ENCODE peak calls at places on chromosomes 13 and 19, in nine cellular contexts. J, Q, Y, Z, U, V, R, H and B are unnamed samples.

GRCh38 chr13:34165158-34165557 is 347.2 kb downstream of the RFC3 start:
- DNase-seq in J (no peak), Q (no peak), Y (no peak), Z (no peak), U (no peak), V (no peak), R (no peak), H (no peak), B (no peak)

GRCh38 chr13:37695200-37695599 is 96.6 kb upstream of the POSTN start:
- DNase-seq in J (no peak), Q (no peak), Y (no peak), Z (no peak), U (no peak), V (no peak), R (no peak), H (no peak), B (no peak)

GRCh38 chr13:27295096-27295495 is 24.5 kb downstream of the RASL11A start:
- DNase-seq in J (no peak), Q (no peak), Y (no peak), Z (no peak), U (no peak), V (no peak), R (no peak), H (no peak), B (no peak)

GRCh38 chr19:4713384-4713951 is 10.2 kb downstream of the DPP9 start:
- DNase-seq in J (no peak), Q (no peak), Y (no peak), Z (peak), U (peak), V (peak), R (peak), H (peak), B (peak)

GRCh38 chr13:91347996-91348905 is 764 bp downstream of the MIR17HG start:
- DNase-seq in J (peak), Q (peak), Y (peak), Z (no peak), U (peak), V (peak), R (no peak), H (no peak), B (peak)

GRCh38 chr19:7366701-7367420 is 18.1 kb downstream of the ARHGEF18 start:
- DNase-seq in J (no peak), Q (no peak), Y (peak), Z (no peak), U (no peak), V (no peak), R (peak), H (no peak), B (no peak)

GRCh38 chr19:53546766-53547541 is 9.0 kb downstream of the ZNF331 start:
- DNase-seq in J (no peak), Q (no peak), Y (no peak), Z (no peak), U (no peak), V (no peak), R (no peak), H (no peak), B (no peak)

GRCh38 chr13:24734951-24735350 is 29.0 kb upstream of the RNF17 start:
- DNase-seq in J (no peak), Q (no peak), Y (no peak), Z (no peak), U (no peak), V (no peak), R (no peak), H (no peak), B (no peak)

GRCh38 chr13:59790626-59791025 is 373.1 kb downstream of the DIAPH3 start:
- DNase-seq in J (no peak), Q (no peak), Y (no peak), Z (no peak), U (no peak), V (no peak), R (peak), H (no peak), B (no peak)

GRCh38 chr13:110737555-110737954 is 24.1 kb downstream of the ING1 start:
- DNase-seq in J (no peak), Q (no peak), Y (no peak), Z (no peak), U (no peak), V (no peak), R (no peak), H (no peak), B (no peak)

GRCh38 chr13:21039097-21039800 is 22.1 kb downstream of the LATS2 start:
- DNase-seq in J (no peak), Q (no peak), Y (no peak), Z (no peak), U (no peak), V (peak), R (no peak), H (no peak), B (no peak)

GRCh38 chr13:75724742-75725504 is 88.8 kb downstream of the LMO7 start:
- DNase-seq in J (no peak), Q (no peak), Y (no peak), Z (no peak), U (no peak), V (no peak), R (no peak), H (no peak), B (no peak)

GRCh38 chr19:44740351-44740824 is 8.1 kb upstream of the BCL3 start:
- DNase-seq in J (no peak), Q (no peak), Y (peak), Z (no peak), U (no peak), V (no peak), R (no peak), H (no peak), B (no peak)

GRCh38 chr13:93549326-93549855 is 322.8 kb downstream of the GPC6 start:
- DNase-seq in J (no peak), Q (no peak), Y (no peak), Z (no peak), U (no peak), V (no peak), R (no peak), H (no peak), B (no peak)

GRCh38 chr13:48730971-48731658 is 77.4 kb downstream of the CYSLTR2 start:
- DNase-seq in J (no peak), Q (peak), Y (no peak), Z (no peak), U (no peak), V (no peak), R (peak), H (no peak), B (no peak)

GRCh38 chr19:1986357-1987162 is 29.0 kb downstream of the BTBD2 start:
- DNase-seq in J (no peak), Q (no peak), Y (no peak), Z (no peak), U (no peak), V (no peak), R (no peak), H (no peak), B (no peak)
- TF ChIP-seq CTCF in J (no peak), Q (no peak), Y (no peak), Z (no peak), U (no peak), V (no peak), R (no peak), H (no peak), B (no peak)

DNA sequence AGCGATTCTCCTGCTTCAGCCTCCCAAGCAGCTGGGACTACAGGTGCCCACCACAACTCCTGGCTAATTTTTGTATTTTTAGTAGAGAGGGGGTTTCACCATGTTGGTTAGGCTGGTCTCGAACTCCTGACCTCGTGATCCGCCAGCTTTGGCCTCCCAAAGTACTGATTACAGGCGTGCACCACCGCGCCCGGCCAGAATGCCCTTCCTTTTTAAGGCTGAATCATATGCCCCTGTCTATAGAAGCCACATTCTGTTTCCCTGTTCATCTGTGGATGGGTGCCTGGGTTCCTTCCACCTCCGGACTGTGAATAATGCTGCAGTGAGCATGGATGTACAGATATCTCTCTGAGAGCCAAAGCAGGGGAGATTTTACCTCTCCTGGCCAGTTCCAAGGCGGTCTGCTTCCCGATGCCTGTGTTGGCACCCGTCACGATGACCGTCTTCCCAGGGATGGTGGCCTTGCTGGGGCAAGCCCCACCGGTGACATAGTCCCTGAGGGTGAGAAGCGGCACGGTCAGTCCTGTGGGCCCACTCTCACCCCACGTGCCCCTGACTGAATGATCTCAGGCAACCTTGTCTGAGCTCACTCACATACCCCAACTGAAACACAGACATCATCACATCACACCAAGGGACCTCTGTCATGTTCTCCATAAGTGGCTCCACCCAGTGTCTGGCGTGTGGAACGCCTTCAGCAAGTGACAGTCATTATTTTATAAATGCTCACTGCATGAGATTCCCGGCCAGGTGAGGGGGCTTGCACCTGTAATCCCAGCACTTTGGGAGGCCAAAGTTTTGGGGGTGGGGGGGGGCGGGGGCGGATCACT is 4.0 kb downstream of the RDH13 start:
- DNase-seq in J (no peak), Q (no peak), Y (no peak), Z (no peak), U (no peak), V (no peak), R (no peak), H (no peak), B (no peak)
- TF ChIP-seq CTCF in J (no peak), Q (no peak), Y (peak), Z (no peak), U (no peak), V (no peak), R (no peak), H (no peak), B (no peak)

DNA sequence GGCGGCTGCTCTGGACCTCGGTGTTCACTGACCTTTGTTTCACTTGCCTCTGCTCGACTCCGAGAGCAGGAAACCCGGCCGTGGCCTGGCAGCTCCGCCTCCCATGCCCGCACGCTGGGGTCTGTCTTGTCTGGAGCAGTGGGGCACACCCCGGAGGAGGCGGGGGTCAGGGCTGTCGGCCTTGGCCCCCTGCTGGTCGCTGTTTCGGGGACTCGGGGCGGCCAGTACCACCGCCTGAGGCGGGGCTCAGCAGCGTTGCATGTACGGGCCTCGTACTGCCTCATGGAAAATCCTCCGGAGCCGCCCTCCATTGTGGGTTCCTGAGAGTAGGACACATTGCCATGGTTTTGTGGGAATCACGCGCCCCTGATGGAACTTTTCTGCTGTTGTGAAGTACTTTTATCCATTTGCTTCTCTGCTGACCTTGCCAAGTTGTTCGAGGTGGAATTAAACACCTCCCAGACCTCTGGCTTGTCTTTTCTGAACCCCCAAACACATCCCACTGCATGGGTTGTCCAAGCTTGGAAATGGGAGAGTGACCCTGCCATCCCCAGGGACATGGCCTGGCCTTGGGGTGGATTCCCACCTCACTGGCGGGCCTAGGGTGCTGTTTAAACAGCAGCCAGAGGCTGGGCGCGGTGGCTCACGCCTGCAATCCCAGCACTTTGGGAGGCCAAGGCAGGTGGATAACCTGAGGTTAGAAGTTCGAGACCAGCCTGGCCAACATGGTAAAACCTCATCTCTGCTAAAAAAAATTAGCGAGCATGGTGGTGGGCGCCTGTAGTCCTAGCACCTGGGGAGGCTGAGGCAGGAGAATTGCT is 5.5 kb upstream of the NDUFS7 start:
- DNase-seq in J (no peak), Q (no peak), Y (no peak), Z (no peak), U (no peak), V (no peak), R (no peak), H (no peak), B (no peak)
- TF ChIP-seq CTCF in J (no peak), Q (no peak), Y (peak), Z (no peak), U (no peak), V (peak), R (no peak), H (no peak), B (no peak)

GRCh38 chr13:45821861-45822260 is 29.7 kb downstream of the SIAH3 start:
- DNase-seq in J (no peak), Q (no peak), Y (no peak), Z (no peak), U (no peak), V (no peak), R (no peak), H (no peak), B (no peak)
- TF ChIP-seq CTCF in J (no peak), Q (no peak), Y (no peak), Z (no peak), U (no peak), V (no peak), R (no peak), H (no peak), B (no peak)

DNA sequence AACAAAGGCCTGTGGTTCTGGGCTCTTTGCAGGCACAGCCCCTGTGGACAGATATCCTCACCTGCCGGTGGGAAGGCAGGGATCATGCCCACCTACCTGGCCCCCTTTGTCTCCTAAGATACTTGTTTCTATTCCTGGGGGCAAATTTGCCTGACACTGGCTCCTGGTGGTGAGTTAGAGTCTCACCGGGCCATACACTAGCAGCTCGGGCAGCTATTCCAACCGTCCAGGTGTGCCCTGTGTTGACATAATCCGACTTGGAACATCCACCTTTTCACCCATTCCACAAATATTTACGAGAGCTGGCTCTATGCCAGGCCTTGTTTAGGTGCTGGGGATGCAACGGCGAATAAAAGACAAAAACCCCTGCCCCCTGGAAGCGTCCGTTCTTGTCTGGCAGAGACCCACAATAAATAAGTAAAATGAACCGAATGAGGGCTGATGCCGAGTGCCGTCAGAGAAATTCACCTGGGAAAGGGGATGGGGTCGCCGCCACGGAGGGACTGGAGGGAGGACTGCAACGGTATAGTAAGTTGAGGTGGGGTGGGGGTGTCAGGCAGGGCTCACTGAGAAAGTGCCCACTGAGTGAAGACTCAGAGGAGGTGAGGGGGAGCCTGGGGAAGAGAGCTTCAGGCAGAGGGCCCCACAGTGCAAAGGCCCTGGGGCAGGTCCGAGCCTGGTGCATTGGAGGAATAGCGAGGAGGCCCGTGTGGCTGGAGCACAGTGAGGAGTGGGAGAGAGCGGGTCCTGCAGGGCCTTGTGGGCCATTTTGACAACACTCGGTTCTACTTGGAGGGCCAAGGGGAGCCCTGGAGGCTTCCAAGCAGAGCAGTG is 43.2 kb upstream of the RANBP3 start:
- DNase-seq in J (no peak), Q (no peak), Y (no peak), Z (no peak), U (peak), V (no peak), R (no peak), H (no peak), B (peak)
- TF ChIP-seq CTCF in J (no peak), Q (no peak), Y (no peak), Z (no peak), U (no peak), V (no peak), R (no peak), H (no peak), B (no peak)

GRCh38 chr13:64531400-64531799 is 2698.7 kb downstream of the PCDH9 start:
- DNase-seq in J (no peak), Q (no peak), Y (no peak), Z (no peak), U (no peak), V (no peak), R (no peak), H (no peak), B (no peak)

GRCh38 chr13:64527561-64527960 is 2702.6 kb downstream of the PCDH9 start:
- DNase-seq in J (no peak), Q (no peak), Y (no peak), Z (no peak), U (no peak), V (no peak), R (no peak), H (no peak), B (no peak)

GRCh38 chr13:64525687-64526086 is 2704.4 kb downstream of the PCDH9 start:
- DNase-seq in J (no peak), Q (no peak), Y (no peak), Z (no peak), U (no peak), V (no peak), R (no peak), H (no peak), B (no peak)

GRCh38 chr13:64534302-64534701 is 2695.8 kb downstream of the PCDH9 start:
- DNase-seq in J (no peak), Q (no peak), Y (no peak), Z (no peak), U (no peak), V (no peak), R (no peak), H (no peak), B (no peak)

DNA sequence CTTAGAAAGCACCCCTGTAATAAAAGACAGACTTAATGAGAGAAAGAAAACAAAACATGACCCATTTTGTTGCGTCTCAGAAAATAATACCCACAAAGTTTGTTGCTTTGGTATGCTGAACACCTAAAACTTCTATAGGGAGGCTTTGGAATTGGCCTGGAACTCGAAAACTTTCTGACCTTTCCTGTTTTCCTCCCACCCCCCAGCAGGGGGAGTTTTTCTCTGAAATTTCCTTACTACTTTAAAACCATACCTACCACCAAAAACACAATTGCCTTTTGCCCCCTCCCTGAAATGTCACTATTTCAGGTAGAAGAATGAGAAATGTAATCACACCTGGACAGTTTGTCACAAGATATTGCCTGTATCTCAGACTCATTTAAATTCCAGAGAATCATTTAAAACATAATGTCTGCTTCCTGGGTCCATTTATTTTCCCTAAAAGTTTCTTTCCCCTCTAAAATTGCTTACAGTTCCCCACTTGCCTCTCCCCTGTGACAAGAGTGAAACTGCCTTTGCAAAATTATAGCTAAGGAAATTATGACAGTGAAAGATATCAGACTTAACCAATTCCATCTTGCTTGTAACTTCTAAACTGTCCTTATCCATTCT is 2700.2 kb downstream of the PCDH9 start:
- DNase-seq in J (no peak), Q (peak), Y (peak), Z (no peak), U (no peak), V (no peak), R (no peak), H (no peak), B (no peak)
- TF ChIP-seq CTCF in J (peak), Q (peak), Y (peak), Z (no peak), U (peak), V (peak), R (peak), H (peak), B (no peak)

GRCh38 chr13:50376895-50377575 is 361.8 kb downstream of the KCNRG start:
- DNase-seq in J (no peak), Q (peak), Y (no peak), Z (peak), U (no peak), V (no peak), R (no peak), H (no peak), B (peak)
- TF ChIP-seq CTCF in J (no peak), Q (no peak), Y (peak), Z (no peak), U (no peak), V (no peak), R (no peak), H (no peak), B (no peak)

DNA sequence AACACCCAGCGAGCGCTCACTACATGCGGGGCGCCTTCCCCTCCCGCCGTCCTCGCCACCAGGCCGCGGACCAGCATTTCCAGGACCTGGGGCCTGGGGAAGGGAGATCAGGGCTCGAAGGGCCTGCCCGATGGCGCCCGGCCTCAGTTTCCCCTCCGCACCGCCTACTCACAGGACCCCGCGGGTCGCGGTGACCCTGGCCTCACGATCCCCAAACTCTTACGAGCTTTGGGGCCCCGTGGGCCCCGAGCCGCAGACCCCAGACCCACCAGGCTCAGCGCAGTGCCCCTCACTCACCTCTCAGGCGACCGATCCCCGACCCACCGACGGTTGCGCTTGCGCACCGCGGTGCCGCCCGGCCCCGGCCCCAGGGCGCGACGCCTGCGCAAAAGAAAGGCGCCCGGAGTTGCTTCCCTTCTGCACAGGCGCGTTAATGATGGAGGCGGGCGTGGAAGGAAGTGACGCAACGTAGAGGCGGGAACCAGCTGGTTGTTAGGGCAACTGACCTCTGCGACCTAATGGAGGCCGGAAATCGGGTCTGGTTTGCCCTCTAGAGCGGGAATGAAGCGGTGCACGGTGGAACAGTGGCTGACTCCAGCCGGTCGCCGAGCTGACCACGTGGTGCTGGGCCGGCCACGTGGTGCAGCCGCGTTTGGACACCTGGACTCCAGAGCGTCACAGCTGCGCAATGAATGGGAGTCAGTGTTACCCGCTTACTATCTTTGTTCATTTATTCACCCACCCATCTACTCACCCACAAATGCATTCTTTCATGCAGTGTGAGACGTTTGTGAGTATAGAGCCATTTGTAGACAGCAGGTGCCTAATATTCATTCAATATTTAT is at the start of gene SGTA:
- DNase-seq in J (peak), Q (peak), Y (peak), Z (peak), U (peak), V (peak), R (peak), H (peak), B (peak)
- TF ChIP-seq CTCF in J (no peak), Q (no peak), Y (peak), Z (no peak), U (peak), V (peak), R (peak), H (peak), B (peak)